ENCODE peak calls at places on chromosome 13, in eight cellular contexts. I, M, O, V, B, W, Y and T are unnamed samples.

GRCh38 chr13:100361504-100361903 is 227.1 kb downstream of the GGACT start:
- DNase-seq in I (no peak), B (no peak), V (no peak), O (no peak), M (no peak), W (no peak), Y (peak; percentile 86), T (no peak)

GRCh38 chr13:113053801-113054604 is 51.6 kb upstream of the F7 start:
- DNase-seq in W (peak; percentile 10), B (no peak), V (no peak), I (peak; percentile 20), O (no peak), M (no peak), Y (no peak), T (no peak)

GRCh38 chr13:44927953-44928352 is 61.3 kb downstream of the NUFIP1 start:
- DNase-seq in I (no peak), B (no peak), M (no peak), O (no peak), V (no peak), Y (no peak), W (no peak), T (no peak)

GRCh38 chr13:66835040-66835628 is 395.0 kb downstream of the PCDH9 start:
- DNase-seq in W (peak; percentile 84), B (no peak), I (peak; percentile 60), M (no peak), O (peak; percentile 88), Y (peak; percentile 67), V (peak; percentile 94), T (peak; percentile 48)

GRCh38 chr13:35848868-35849644 is 282.1 kb downstream of the DCLK1 start:
- DNase-seq in I (no peak), M (no peak), V (no peak), B (no peak), W (no peak), O (no peak), Y (no peak), T (no peak)

GRCh38 chr13:110234532-110234931 is 72.4 kb downstream of the COL4A1 start:
- DNase-seq in O (no peak), Y (no peak), B (no peak), W (no peak), I (no peak), M (no peak), V (no peak), T (no peak)

GRCh38 chr13:109547942-109548860 is 238.2 kb downstream of the IRS2 start:
- DNase-seq in V (no peak), I (no peak), W (no peak), M (no peak), B (no peak), O (no peak), Y (no peak), T (no peak)

GRCh38 chr13:27425151-27425917 is 915 bp downstream of the GTF3A start:
- DNase-seq in I (no peak), Y (peak; percentile 9), M (no peak), W (no peak), O (no peak), B (no peak), V (no peak), T (no peak)

GRCh38 chr13:89199138-89199537 is 1528.0 kb downstream of the SLITRK5 start:
- DNase-seq in V (no peak), M (no peak), I (no peak), O (no peak), Y (no peak), W (no peak), B (no peak), T (no peak)

GRCh38 chr13:32829676-32830091 is 186.5 kb upstream of the KL start:
- DNase-seq in O (no peak), V (no peak), I (no peak), B (peak; percentile 74), Y (peak; percentile 20), W (no peak), M (no peak), T (no peak)

GRCh38 chr13:22198656-22199217 is 527.9 kb downstream of the FGF9 start:
- DNase-seq in V (no peak), B (no peak), Y (no peak), O (no peak), W (no peak), M (no peak), I (no peak), T (no peak)

GRCh38 chr13:111346281-111346680 is 25.8 kb downstream of the TEX29 start:
- DNase-seq in B (no peak), W (peak; percentile 54), V (no peak), Y (no peak), I (no peak), M (no peak), O (peak; percentile 79), T (no peak)

GRCh38 chr13:97911311-97912138 is 42.0 kb upstream of the IPO5 start:
- DNase-seq in O (no peak), V (no peak), M (no peak), B (peak; percentile 22), Y (peak; percentile 22), W (no peak), I (no peak), T (no peak)

GRCh38 chr13:42279986-42280385 is 8.0 kb downstream of the AKAP11 start:
- DNase-seq in Y (no peak), I (no peak), W (no peak), V (no peak), B (no peak), M (no peak), O (no peak), T (no peak)

GRCh38 chr13:26036383-26036782 is 15.4 kb downstream of the SHISA2 start:
- DNase-seq in Y (no peak), O (no peak), W (no peak), I (no peak), V (no peak), M (no peak), B (no peak), T (no peak)

GRCh38 chr13:68173111-68173510 is 943.0 kb upstream of the PCDH9 start:
- DNase-seq in O (no peak), I (no peak), M (no peak), Y (no peak), B (no peak), W (no peak), V (no peak), T (peak; percentile 45)

GRCh38 chr13:36297600-36298338 is at the start of gene CCDC169:
- DNase-seq in B (peak; percentile 60), M (peak; percentile 76), V (no peak), W (peak; percentile 63), O (peak; percentile 74), I (peak; percentile 75), Y (peak; percentile 74), T (peak; percentile 12)

GRCh38 chr13:40408602-40409001 is 257.8 kb downstream of the FOXO1 start:
- DNase-seq in Y (no peak), B (peak; percentile 69), M (no peak), V (no peak), O (no peak), I (no peak), W (no peak), T (no peak)

GRCh38 chr13:102904408-102904862 is 58.6 kb downstream of the ERCC5 start:
- DNase-seq in W (no peak), M (no peak), V (no peak), O (no peak), Y (no peak), B (no peak), I (no peak), T (no peak)

GRCh38 chr13:48896312-48896711 is 79.4 kb upstream of the FNDC3A start:
- DNase-seq in Y (peak; percentile 49), V (no peak), I (no peak), M (no peak), W (no peak), B (peak; percentile 27), O (no peak), T (no peak)

GRCh38 chr13:22789916-22790315 is 390.9 kb upstream of the SGCG start:
- DNase-seq in W (no peak), B (no peak), V (no peak), M (no peak), Y (no peak), I (no peak), O (no peak), T (no peak)